ENCODE peak calls at places on chromosome 6, in seven cellular contexts. One of them, this sample, is unnamed.
A peak's percentile ranks its signal among the peaks of the same experiment; 100 is the strongest.

GRCh38 chr6:73367761-73368355 is 1.8 kb downstream of the OOEP start:
- DNase-seq in heart left ventricle: no peak
- DNase-seq in tibial nerve: no peak
- DNase-seq in sigmoid colon: no peak
- DNase-seq in H1: no peak
- DNase-seq in heart right ventricle: no peak
- DNase-seq in breast epithelium: no peak
- DNase-seq in this sample: no peak

GRCh38 chr6:159233365-159234101 is 64.3 kb downstream of the FNDC1 start:
- DNase-seq in heart left ventricle: no peak
- DNase-seq in tibial nerve: no peak
- DNase-seq in sigmoid colon: no peak
- DNase-seq in H1: peak; percentile 27
- DNase-seq in heart right ventricle: no peak
- DNase-seq in breast epithelium: no peak
- DNase-seq in this sample: no peak

GRCh38 chr6:159062564-159062945 is 17.8 kb upstream of the TAGAP start:
- DNase-seq in heart left ventricle: no peak
- DNase-seq in tibial nerve: no peak
- DNase-seq in sigmoid colon: no peak
- DNase-seq in H1: no peak
- DNase-seq in heart right ventricle: no peak
- DNase-seq in breast epithelium: no peak
- DNase-seq in this sample: no peak

GRCh38 chr6:125923371-125923877 is 33.1 kb upstream of the HINT3 start:
- DNase-seq in heart left ventricle: no peak
- DNase-seq in tibial nerve: no peak
- DNase-seq in sigmoid colon: no peak
- DNase-seq in H1: no peak
- DNase-seq in heart right ventricle: no peak
- DNase-seq in breast epithelium: no peak
- DNase-seq in this sample: no peak

GRCh38 chr6:127459231-127459641 is at the start of gene KIAA0408:
- DNase-seq in heart left ventricle: peak; percentile 61
- DNase-seq in tibial nerve: peak; percentile 64
- DNase-seq in sigmoid colon: peak; percentile 95
- DNase-seq in H1: no peak
- DNase-seq in heart right ventricle: peak; percentile 60
- DNase-seq in breast epithelium: no peak
- DNase-seq in this sample: peak; percentile 77

GRCh38 chr6:155381856-155382690 is 67.8 kb upstream of the TFB1M start:
- DNase-seq in heart left ventricle: no peak
- DNase-seq in tibial nerve: no peak
- DNase-seq in sigmoid colon: no peak
- DNase-seq in H1: no peak
- DNase-seq in heart right ventricle: no peak
- DNase-seq in breast epithelium: no peak
- DNase-seq in this sample: no peak

GRCh38 chr6:29627762-29628418 is 5.1 kb downstream of the GABBR1 start:
- DNase-seq in heart left ventricle: peak; percentile 87
- DNase-seq in tibial nerve: peak; percentile 60
- DNase-seq in sigmoid colon: peak; percentile 94
- DNase-seq in H1: peak; percentile 81
- DNase-seq in heart right ventricle: peak; percentile 80
- DNase-seq in breast epithelium: peak; percentile 63
- DNase-seq in this sample: peak; percentile 53

GRCh38 chr6:111642463-111643158 is 36.9 kb upstream of the TRAF3IP2 start:
- DNase-seq in heart left ventricle: no peak
- DNase-seq in tibial nerve: peak; percentile 55
- DNase-seq in sigmoid colon: peak; percentile 78
- DNase-seq in H1: peak; percentile 59
- DNase-seq in heart right ventricle: peak; percentile 78
- DNase-seq in breast epithelium: no peak
- DNase-seq in this sample: peak; percentile 67

GRCh38 chr6:21996425-21997207 is 300.2 kb downstream of the PRL start:
- DNase-seq in heart left ventricle: no peak
- DNase-seq in tibial nerve: no peak
- DNase-seq in sigmoid colon: no peak
- DNase-seq in H1: no peak
- DNase-seq in heart right ventricle: no peak
- DNase-seq in breast epithelium: no peak
- DNase-seq in this sample: no peak

GRCh38 chr6:21995318-21995717 is 301.5 kb downstream of the PRL start:
- DNase-seq in heart left ventricle: no peak
- DNase-seq in tibial nerve: no peak
- DNase-seq in sigmoid colon: no peak
- DNase-seq in H1: no peak
- DNase-seq in heart right ventricle: no peak
- DNase-seq in breast epithelium: no peak
- DNase-seq in this sample: no peak

GRCh38 chr6:21992178-21992967 is 304.5 kb downstream of the PRL start:
- DNase-seq in heart left ventricle: no peak
- DNase-seq in tibial nerve: no peak
- DNase-seq in sigmoid colon: no peak
- DNase-seq in H1: no peak
- DNase-seq in heart right ventricle: no peak
- DNase-seq in breast epithelium: no peak
- DNase-seq in this sample: no peak

GRCh38 chr6:21993841-21994240 is 303.0 kb downstream of the PRL start:
- DNase-seq in heart left ventricle: no peak
- DNase-seq in tibial nerve: no peak
- DNase-seq in sigmoid colon: no peak
- DNase-seq in H1: no peak
- DNase-seq in heart right ventricle: no peak
- DNase-seq in breast epithelium: no peak
- DNase-seq in this sample: no peak

DNA sequence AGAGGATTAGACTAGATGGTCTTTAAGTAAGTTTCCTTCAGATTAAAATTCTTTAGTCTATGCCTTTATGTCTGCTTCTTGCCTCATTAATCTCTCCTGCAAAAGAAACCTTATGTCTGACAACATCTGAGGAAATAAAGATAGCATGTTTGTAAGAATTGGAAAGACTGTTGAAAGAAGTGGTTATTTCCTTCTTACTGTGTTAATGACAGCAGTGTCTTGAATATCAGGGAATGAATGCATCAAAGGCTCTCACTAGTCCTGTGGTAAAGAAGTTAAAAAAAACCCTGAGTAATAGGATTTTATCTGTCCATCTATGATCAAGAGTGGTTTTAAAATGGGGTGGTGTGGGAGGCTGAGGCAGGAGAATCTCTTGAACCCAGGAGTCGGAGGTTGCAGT is 302.0 kb downstream of the PRL start:
- DNase-seq in heart left ventricle: no peak
- DNase-seq in tibial nerve: no peak
- DNase-seq in sigmoid colon: no peak
- DNase-seq in H1: no peak
- DNase-seq in heart right ventricle: no peak
- DNase-seq in breast epithelium: no peak
- DNase-seq in this sample: no peak
- H3K4me3 ChIP-seq in heart left ventricle: no peak overlapping the region
- H3K4me3 ChIP-seq in tibial nerve: no peak overlapping the region
- H3K4me3 ChIP-seq in sigmoid colon: no peak overlapping the region
- H3K4me3 ChIP-seq in H1: no peak overlapping the region
- H3K4me3 ChIP-seq in heart right ventricle: no peak overlapping the region
- H3K4me3 ChIP-seq in breast epithelium: no peak overlapping the region
- H3K4me3 ChIP-seq in this sample: no peak overlapping the region

GRCh38 chr6:158058156-158058723 is 76.6 kb downstream of the SYNJ2 start:
- DNase-seq in heart left ventricle: no peak
- DNase-seq in tibial nerve: no peak
- DNase-seq in sigmoid colon: no peak
- DNase-seq in H1: no peak
- DNase-seq in heart right ventricle: no peak
- DNase-seq in breast epithelium: no peak
- DNase-seq in this sample: no peak

GRCh38 chr6:158059108-158059507 is 77.4 kb downstream of the SYNJ2 start:
- DNase-seq in heart left ventricle: no peak
- DNase-seq in tibial nerve: no peak
- DNase-seq in sigmoid colon: peak; percentile 53
- DNase-seq in H1: no peak
- DNase-seq in heart right ventricle: no peak
- DNase-seq in breast epithelium: no peak
- DNase-seq in this sample: no peak

GRCh38 chr6:158061709-158062461 is 80.2 kb downstream of the SYNJ2 start:
- DNase-seq in heart left ventricle: peak; percentile 52
- DNase-seq in tibial nerve: no peak
- DNase-seq in sigmoid colon: no peak
- DNase-seq in H1: no peak
- DNase-seq in heart right ventricle: no peak
- DNase-seq in breast epithelium: no peak
- DNase-seq in this sample: no peak

GRCh38 chr6:158061361-158061708 is 79.7 kb downstream of the SYNJ2 start:
- DNase-seq in heart left ventricle: no peak
- DNase-seq in tibial nerve: no peak
- DNase-seq in sigmoid colon: no peak
- DNase-seq in H1: no peak
- DNase-seq in heart right ventricle: no peak
- DNase-seq in breast epithelium: no peak
- DNase-seq in this sample: no peak

DNA sequence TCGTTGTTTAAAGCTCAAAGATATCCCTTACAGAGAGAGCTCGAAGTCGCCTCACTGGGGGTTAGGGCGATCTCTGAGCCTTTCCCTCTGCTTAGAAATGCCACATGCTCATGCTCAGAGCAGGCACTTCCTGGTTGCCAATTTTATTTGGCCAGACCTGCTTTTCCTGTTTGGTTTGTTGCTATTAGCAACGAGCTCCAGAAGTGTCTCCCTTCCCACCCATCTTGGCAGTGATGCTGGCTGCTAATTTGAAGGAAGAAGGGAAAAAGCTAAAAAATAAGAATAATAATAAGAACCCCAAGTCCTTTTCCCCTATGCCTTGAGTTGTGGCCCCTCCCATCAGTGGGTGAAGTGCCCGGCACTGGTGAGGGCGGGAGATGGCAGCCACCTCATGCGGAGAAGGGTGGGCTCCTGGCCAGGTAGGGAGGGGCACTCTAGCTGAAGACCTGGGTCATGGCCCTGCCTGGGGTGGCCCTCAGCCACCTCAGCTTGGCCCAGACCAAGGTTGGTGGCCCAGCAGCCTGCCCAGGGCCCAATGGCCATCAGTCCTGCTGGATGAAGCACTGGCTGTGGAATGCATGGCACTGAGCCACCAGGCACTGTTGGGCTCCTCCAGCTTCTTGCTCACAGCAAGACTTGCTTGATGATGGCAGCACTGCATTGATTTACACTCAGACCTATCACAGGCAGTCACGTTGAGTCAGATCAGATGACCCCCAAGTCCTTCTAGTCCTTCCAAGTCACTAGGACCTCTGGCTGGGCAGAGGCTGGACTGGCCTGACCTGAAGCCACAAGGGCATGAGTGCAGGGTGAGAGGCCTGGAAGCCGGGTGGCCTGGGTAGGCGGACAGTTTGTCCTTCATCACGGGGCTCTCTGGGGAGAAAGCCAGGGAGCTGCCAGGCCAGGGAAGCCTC is 79.0 kb downstream of the SYNJ2 start:
- DNase-seq in heart left ventricle: peak; percentile 88
- DNase-seq in tibial nerve: peak; percentile 53
- DNase-seq in sigmoid colon: peak; percentile 86
- DNase-seq in H1: no peak
- DNase-seq in heart right ventricle: peak; percentile 82
- DNase-seq in breast epithelium: peak; percentile 91
- DNase-seq in this sample: peak; percentile 79
- H3K4me1 ChIP-seq in heart left ventricle: peaks cover 12% of the 10 kb centered on the region
- H3K4me1 ChIP-seq in tibial nerve: no peaks in the 10 kb centered on the region
- H3K4me1 ChIP-seq in sigmoid colon: peaks cover 17% of the 10 kb centered on the region
- H3K4me1 ChIP-seq in H1: no peaks in the 10 kb centered on the region
- H3K4me1 ChIP-seq in heart right ventricle: peaks cover 34% of the 10 kb centered on the region
- H3K4me1 ChIP-seq in breast epithelium: peaks cover 11% of the 10 kb centered on the region
- H3K4me1 ChIP-seq in this sample: peaks cover 14% of the 10 kb centered on the region

DNA sequence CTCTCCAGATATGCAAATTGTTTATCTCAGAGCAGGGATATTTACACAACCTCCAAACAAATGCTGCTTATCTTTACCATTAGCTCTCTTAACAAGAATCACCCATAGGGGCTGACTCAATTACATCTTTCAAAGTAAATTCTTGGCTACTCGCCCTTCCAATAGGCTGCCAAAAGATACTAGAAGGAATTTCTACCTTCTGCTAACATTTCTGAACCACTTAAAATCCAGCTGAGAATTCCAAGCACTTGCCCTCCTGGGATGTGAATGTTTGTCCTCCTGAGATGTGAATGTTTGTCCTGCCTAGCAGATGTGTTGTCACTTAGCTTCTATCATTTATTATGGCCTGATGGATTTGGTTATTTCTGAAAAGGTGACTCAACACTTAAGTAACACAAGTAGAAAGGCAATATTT is 388.0 kb downstream of the GJA1 start:
- DNase-seq in heart left ventricle: no peak
- DNase-seq in tibial nerve: no peak
- DNase-seq in sigmoid colon: no peak
- DNase-seq in H1: peak; percentile 21
- DNase-seq in heart right ventricle: no peak
- DNase-seq in breast epithelium: no peak
- DNase-seq in this sample: no peak
- TF ChIP-seq CTCF in heart left ventricle: no peak
- TF ChIP-seq CTCF in tibial nerve: no peak
- TF ChIP-seq CTCF in sigmoid colon: no peak
- TF ChIP-seq CTCF in H1: no peak
- TF ChIP-seq CTCF in heart right ventricle: no peak
- TF ChIP-seq CTCF in breast epithelium: no peak
- TF ChIP-seq CTCF in this sample: no peak

GRCh38 chr6:157219201-157220200 is 103.8 kb downstream of the TMEM242 start:
- DNase-seq in heart left ventricle: peak; percentile 36
- DNase-seq in tibial nerve: no peak
- DNase-seq in sigmoid colon: no peak
- DNase-seq in H1: no peak
- DNase-seq in heart right ventricle: no peak
- DNase-seq in breast epithelium: no peak
- DNase-seq in this sample: no peak

GRCh38 chr6:157220485-157220884 is 102.8 kb downstream of the TMEM242 start:
- DNase-seq in heart left ventricle: no peak
- DNase-seq in tibial nerve: no peak
- DNase-seq in sigmoid colon: no peak
- DNase-seq in H1: no peak
- DNase-seq in heart right ventricle: no peak
- DNase-seq in breast epithelium: no peak
- DNase-seq in this sample: no peak

GRCh38 chr6:157221817-157222175 is 101.5 kb downstream of the TMEM242 start:
- DNase-seq in heart left ventricle: peak; percentile 48
- DNase-seq in tibial nerve: no peak
- DNase-seq in sigmoid colon: no peak
- DNase-seq in H1: no peak
- DNase-seq in heart right ventricle: no peak
- DNase-seq in breast epithelium: no peak
- DNase-seq in this sample: no peak

GRCh38 chr6:157222201-157222981 is 100.9 kb downstream of the TMEM242 start:
- DNase-seq in heart left ventricle: peak; percentile 42
- DNase-seq in tibial nerve: no peak
- DNase-seq in sigmoid colon: no peak
- DNase-seq in H1: no peak
- DNase-seq in heart right ventricle: no peak
- DNase-seq in breast epithelium: no peak
- DNase-seq in this sample: no peak

DNA sequence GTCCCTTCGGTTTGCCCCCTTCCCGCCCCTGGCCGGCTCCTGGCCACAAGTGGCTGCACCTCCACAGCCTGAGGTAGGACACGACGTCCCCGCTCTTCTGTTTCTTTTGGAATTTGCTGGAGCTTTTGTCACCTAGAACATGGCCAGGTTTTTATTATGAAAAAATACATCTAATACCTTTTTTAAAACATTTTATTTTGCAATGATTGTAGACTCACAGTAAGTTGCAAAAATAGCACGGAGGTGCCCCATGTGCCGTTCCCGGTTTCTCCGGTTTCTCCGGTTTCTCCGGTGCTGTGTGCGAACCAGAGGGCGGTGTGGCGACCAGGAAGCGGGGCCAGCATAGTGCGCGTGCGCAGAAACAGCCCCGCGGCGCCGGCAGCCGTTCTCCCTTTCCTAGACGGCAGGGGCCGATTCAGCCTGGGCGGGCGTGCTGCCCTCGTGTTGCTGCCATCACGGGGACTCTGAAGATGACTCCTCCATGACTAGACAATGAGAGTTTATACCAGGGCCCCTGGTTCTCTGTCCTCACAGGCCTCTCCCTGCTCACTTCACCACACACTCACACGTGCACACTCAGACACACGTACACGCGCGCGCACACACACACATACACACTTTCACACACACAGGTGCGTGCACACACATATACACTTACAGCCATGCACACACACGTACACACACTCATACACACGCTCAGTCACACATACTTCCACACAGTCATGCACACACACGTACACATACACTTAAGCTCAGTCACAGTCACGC is 102.1 kb downstream of the TMEM242 start:
- DNase-seq in heart left ventricle: peak; percentile 92
- DNase-seq in tibial nerve: peak; percentile 46
- DNase-seq in sigmoid colon: peak; percentile 89
- DNase-seq in H1: no peak
- DNase-seq in heart right ventricle: peak; percentile 73
- DNase-seq in breast epithelium: peak; percentile 88
- DNase-seq in this sample: peak; percentile 89
- H3K4me3 ChIP-seq in heart left ventricle: peak overlapping the region; percentile 65
- H3K4me3 ChIP-seq in tibial nerve: peak overlapping the region; percentile 20
- H3K4me3 ChIP-seq in sigmoid colon: peak overlapping the region; percentile 37
- H3K4me3 ChIP-seq in H1: no peak overlapping the region
- H3K4me3 ChIP-seq in heart right ventricle: peak overlapping the region; percentile 56
- H3K4me3 ChIP-seq in breast epithelium: peak overlapping the region; percentile 46
- H3K4me3 ChIP-seq in this sample: no peak overlapping the region

This sample was measured in lung.